ENCODE peak calls at places on chromosome 12, in nine cellular contexts. C is SK-N-SH, I is astrocyte, T is body of pancreas, J is neural progenitor cell, W is tibial artery, F is transverse colon, S is K562, M is aorta. E is an unnamed sample. For H3K27me3, the result is how much of the 10 kb centered on the place peaks cover.

GRCh38 chr12:12562585-12563245 is at the start of gene DUSP16:
- DNase-seq in S (peak), W (peak), M (peak), F (peak), C (peak), T (peak), J (peak), I (peak), E (peak)

GRCh38 chr12:108583971-108584370 is 13.9 kb downstream of the TMEM119 start:
- DNase-seq in I (no peak), S (no peak), C (no peak), M (no peak), W (no peak), F (no peak), J (peak), T (no peak), E (no peak)

GRCh38 chr12:71719647-71720370 is 33.9 kb downstream of the TMEM19 start:
- DNase-seq in S (no peak), I (peak), T (no peak), J (no peak), F (no peak), W (no peak), M (no peak), C (no peak), E (no peak)

GRCh38 chr12:76489737-76490136 is 69.8 kb downstream of the OSBPL8 start:
- DNase-seq in T (no peak), C (no peak), J (no peak), I (peak), S (no peak), M (no peak), F (no peak), W (no peak), E (peak)

GRCh38 chr12:116861331-116861730 is 19.9 kb downstream of the HRK start:
- DNase-seq in C (peak), J (peak), W (peak), M (peak), I (peak), F (peak), S (no peak), T (no peak), E (peak)

GRCh38 chr12:132162508-132163031 is 18.3 kb downstream of the NOC4L start:
- DNase-seq in J (no peak), T (no peak), C (peak), S (no peak), I (peak), M (peak), F (no peak), W (peak), E (peak)

GRCh38 chr12:622420-622819 is 40.8 kb downstream of the NINJ2 start:
- DNase-seq in I (no peak), F (no peak), J (no peak), C (no peak), T (no peak), W (no peak), M (no peak), S (peak), E (peak)

GRCh38 chr12:113427882-113428281 is 5.7 kb downstream of the SDSL start:
- DNase-seq in I (no peak), J (no peak), T (no peak), M (no peak), S (no peak), W (no peak), F (no peak), C (no peak), E (no peak)

GRCh38 chr12:116818341-116818856 is 62.8 kb downstream of the HRK start:
- DNase-seq in F (peak), M (no peak), W (peak), S (no peak), C (peak), I (peak), T (peak), J (no peak), E (peak)

GRCh38 chr12:133058203-133059125 is 21.2 kb downstream of the ZNF84 start:
- DNase-seq in M (no peak), I (no peak), F (no peak), J (no peak), S (no peak), W (no peak), T (no peak), C (no peak), E (no peak)

GRCh38 chr12:60106207-60106606 is 510.4 kb downstream of the SLC16A7 start:
- DNase-seq in S (no peak), J (no peak), F (no peak), C (no peak), T (no peak), W (no peak), M (no peak), I (peak), E (no peak)

GRCh38 chr12:14664434-14665023 is 31.9 kb downstream of the GUCY2C start:
- DNase-seq in M (no peak), T (peak), W (no peak), I (peak), S (peak), C (peak), F (peak), J (no peak), E (peak)

GRCh38 chr12:42259699-42260098 is 21.7 kb upstream of the YAF2 start:
- DNase-seq in I (no peak), F (no peak), C (no peak), M (no peak), S (no peak), T (no peak), J (no peak), W (no peak), E (no peak)

GRCh38 chr12:127296591-127296990 is 970.4 kb upstream of the TMEM132C start:
- DNase-seq in T (no peak), S (no peak), I (no peak), W (no peak), J (no peak), M (no peak), C (no peak), F (no peak), E (peak)

GRCh38 chr12:105218434-105218833 is 17.5 kb downstream of the APPL2 start:
- DNase-seq in S (no peak), I (no peak), M (no peak), W (no peak), C (no peak), T (no peak), F (no peak), J (no peak), E (peak)

GRCh38 chr12:114314974-114315720 is 90.8 kb downstream of the TBX5 start:
- DNase-seq in J (no peak), S (no peak), C (no peak), W (no peak), I (no peak), M (no peak), F (no peak), T (no peak), E (no peak)

DNA sequence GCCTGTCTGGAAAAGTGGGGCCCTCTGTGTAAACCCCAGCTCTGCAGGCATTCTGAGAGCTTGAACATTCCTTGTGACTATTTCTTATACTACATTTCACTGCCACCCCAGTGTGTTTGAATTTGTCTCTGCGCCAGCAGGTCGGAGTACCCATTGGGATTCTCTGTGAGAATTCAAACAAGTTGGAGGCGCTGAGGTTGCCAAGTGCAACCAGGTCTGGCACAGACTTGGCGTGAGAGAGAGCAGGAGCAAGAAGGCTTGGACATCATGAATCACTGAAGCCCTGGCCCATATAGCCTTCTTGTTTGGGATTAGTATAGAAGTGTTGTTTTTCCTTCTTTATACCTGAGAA is 33.0 kb upstream of the ATP2A2 start:
- DNase-seq in C (no peak), F (no peak), S (no peak), M (peak), T (peak), J (no peak), I (no peak), W (no peak), E (no peak)
- H3K27ac ChIP-seq in C (no peak), F (peak), S (no peak), M (peak), T (peak), J (no peak), I (no peak), W (peak), E (peak)

DNA sequence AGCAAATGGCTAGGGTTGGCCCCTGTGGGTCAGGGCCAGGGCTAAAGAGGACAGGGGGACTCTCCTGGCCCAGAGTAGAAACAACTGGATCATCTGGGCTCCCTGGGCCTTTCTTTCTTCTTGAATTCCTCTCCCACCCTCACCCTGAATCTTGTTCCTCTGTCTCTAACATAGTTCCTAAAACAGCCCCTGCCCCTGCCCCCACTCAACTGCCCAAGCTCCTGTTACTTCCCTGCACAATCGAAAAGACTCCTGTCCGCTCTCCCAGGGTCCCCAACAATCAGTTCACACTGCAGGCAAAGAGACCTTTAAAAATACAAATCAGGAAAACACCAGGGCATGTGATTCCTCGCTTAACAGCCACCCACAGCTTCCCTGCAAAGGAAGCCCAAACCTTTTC is 18.0 kb upstream of the ANKRD33 start:
- DNase-seq in T (no peak), F (no peak), S (no peak), M (peak), C (no peak), W (no peak), I (no peak), J (no peak), E (no peak)
- H3K27me3 ChIP-seq in T (under half), F (under half), S (under half), M (under half), C (under half), W (half or more), I (under half), J (half or more), E (under half)

DNA sequence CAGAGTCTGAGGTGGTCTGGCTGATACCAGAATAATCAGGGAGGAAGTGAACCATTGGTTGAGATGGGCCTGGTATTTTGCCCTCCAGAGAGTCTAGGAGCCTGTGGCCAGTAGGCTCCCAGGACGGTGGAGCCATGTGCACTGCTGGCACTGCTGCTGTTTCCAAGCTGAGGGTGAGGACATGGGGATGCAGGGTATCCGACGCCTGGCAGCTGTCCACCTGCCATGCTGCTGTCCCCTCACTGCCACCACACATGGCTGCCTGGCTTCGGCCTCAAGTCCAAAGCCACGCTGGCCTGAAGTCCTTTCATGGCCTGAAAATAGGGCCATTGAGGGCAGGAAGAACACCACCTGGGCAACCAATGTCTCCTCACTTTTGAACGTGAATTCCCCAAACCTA is 8.6 kb downstream of the CACNA1C start:
- DNase-seq in W (no peak), C (no peak), F (no peak), J (no peak), M (no peak), T (no peak), I (no peak), S (no peak), E (no peak)
- H3K27ac ChIP-seq in W (peak), C (no peak), F (no peak), J (no peak), M (no peak), T (no peak), I (no peak), S (no peak), E (no peak)

GRCh38 chr12:3725267-3726115 is 27.4 kb downstream of the CRACR2A start:
- DNase-seq in F (no peak), M (no peak), T (no peak), J (no peak), I (no peak), W (no peak), S (no peak), C (no peak), E (no peak)

GRCh38 chr12:3727354-3727753 is 25.6 kb downstream of the CRACR2A start:
- DNase-seq in I (no peak), J (no peak), W (no peak), T (no peak), M (no peak), C (no peak), F (no peak), S (no peak), E (no peak)

GRCh38 chr12:3722368-3722767 is 30.5 kb downstream of the CRACR2A start:
- DNase-seq in T (no peak), W (no peak), C (no peak), I (no peak), M (no peak), J (no peak), F (no peak), S (no peak), E (no peak)

GRCh38 chr12:3726455-3726854 is 26.5 kb downstream of the CRACR2A start:
- DNase-seq in M (no peak), S (no peak), T (no peak), W (no peak), F (no peak), I (no peak), J (no peak), C (no peak), E (no peak)

DNA sequence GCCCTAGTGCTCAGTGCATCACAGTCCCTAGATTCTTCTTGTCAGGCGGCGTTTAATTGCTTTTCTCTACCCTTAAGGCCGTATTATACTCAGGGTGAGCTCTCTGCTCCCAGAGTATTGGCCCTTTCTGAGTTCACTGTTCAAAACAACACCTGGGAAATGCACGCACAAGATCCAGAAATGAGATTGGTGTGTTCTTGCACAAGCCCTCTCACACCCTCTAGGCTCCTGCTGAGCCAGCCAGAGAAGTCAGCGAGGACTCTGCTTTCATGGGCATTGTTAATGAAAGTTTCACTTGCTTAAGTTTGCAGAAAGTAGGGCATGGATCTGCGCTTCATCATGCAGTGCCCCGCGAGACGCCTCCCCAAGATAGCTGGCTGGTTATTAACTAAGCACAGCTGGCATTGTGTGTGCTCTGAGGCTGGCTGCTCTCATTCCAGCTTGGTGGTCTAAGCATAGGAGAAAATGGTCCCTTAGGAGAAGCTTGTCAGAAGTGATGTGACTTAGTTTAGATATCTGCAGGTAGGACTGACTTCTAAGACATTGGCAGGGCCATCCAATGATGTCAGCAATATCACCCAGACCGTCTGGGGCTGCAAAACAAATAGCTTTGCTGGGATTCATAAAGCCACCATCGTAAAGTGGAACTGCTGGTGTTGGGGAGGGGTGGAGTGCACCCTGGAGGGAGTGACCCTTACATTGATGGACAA is 28.7 kb downstream of the CRACR2A start:
- DNase-seq in C (no peak), M (no peak), F (peak), S (no peak), W (no peak), I (no peak), J (no peak), T (no peak), E (no peak)
- H3K27me3 ChIP-seq in C (under half), M (under half), F (under half), S (under half), W (under half), I (under half), J (under half), T (under half), E (under half)

DNA sequence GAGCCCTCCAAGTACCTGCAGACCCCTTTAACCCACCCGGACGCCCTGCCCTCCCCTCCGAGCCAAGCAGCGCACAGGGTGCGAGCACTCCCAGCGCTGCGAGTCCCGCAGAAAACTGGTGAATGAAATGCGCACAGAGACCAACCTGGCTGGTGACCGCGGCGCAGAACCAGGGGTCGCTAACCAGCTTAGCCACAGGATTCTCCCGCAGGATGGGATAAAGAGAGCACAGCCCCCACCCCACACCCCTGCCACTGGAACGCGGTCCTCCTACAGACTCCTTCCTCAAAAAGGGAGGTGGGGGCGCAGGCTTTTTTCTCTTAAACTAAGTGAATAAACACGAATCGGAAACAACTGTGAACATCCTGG is 1.0 kb downstream of the ATP2B1 start:
- DNase-seq in T (no peak), J (peak), S (peak), M (peak), C (peak), F (peak), I (no peak), W (peak), E (peak)
- H3K27ac ChIP-seq in T (peak), J (no peak), S (peak), M (no peak), C (peak), F (peak), I (no peak), W (peak), E (no peak)

GRCh38 chr12:52605542-52605941 is 4.3 kb upstream of the KRT72 start:
- DNase-seq in I (no peak), M (no peak), S (no peak), F (no peak), W (no peak), T (no peak), C (no peak), J (no peak), E (no peak)
- H3K27me3 ChIP-seq in I (half or more), M (under half), S (under half), F (under half), W (under half), T (under half), C (under half), J (under half), E (under half)

GRCh38 chr12:51873251-51873994 is 14.5 kb upstream of the ANKRD33 start:
- DNase-seq in I (no peak), T (no peak), J (peak), W (no peak), C (no peak), S (no peak), M (peak), F (no peak), E (no peak)
- H3K27ac ChIP-seq in I (no peak), T (no peak), J (no peak), W (no peak), C (no peak), S (no peak), M (no peak), F (no peak), E (no peak)

DNA sequence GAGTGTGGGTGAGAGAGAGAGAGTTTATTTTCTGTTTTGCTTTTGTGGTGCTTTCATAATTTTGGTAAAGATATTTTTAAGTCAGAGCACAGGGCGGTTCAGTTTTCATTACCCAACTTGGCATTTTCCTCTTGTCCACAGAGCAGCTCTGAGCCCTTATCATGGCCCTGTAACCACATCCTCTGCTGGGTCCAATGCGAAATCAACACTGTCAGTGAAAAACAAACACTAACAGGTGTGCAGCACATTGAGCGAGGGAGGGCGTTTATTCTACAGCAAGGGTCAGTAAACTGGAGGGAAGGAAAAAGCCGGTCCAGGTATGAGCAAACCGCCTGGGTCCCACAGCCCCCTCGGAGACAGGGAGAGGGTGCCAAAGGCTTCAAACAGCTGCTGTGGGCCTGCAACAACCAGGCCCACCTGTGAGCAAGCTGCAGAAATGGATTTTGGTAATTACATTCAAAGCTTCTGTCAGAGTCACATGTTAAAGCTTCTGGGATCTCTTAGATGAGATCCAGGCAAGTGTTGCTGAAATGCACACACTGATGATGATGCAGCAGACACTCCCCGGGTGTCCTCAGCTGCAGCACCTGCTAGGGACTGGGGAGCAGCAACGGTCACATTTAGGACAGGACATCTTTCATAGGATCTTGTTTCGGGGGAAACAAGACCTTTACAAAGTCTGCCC is 132.7 kb upstream of the DYRK2 start:
- DNase-seq in M (no peak), S (no peak), F (peak), W (no peak), I (peak), T (peak), J (no peak), C (no peak), E (no peak)
- H3K27me3 ChIP-seq in M (under half), S (under half), F (under half), W (under half), I (under half), T (under half), J (under half), C (under half), E (under half)